ENCODE peak calls at places on chromosomes 5 and 9, in four cellular contexts. N is mesothelial cell of epicardium; E is GM03348; U is activated CD4-positive, CD25-positive, alpha-beta regulatory T cell treated with anti-CD3 and anti-CD28 coated beads, Interleukin-2, amount 50 U/mL, for 72 hours. Z is an unnamed sample.

GRCh38 chr9:116633444-116633843 is 53.7 kb upstream of the TRIM32 start:
- DNase-seq in E (peak; percentile 60), N (no peak), U (no peak), Z (no peak)

GRCh38 chr9:137404971-137405584 is 17.9 kb downstream of the EXD3 start:
- DNase-seq in E (no peak), U (no peak), N (no peak), Z (no peak)

GRCh38 chr5:132055808-132056609 is 4.4 kb upstream of the IL3 start:
- DNase-seq in U (peak; percentile 31), E (no peak), N (peak; percentile 12), Z (no peak)

GRCh38 chr5:21680661-21681060 is 1172.5 kb downstream of the CDH12 start:
- DNase-seq in E (no peak), N (no peak), U (no peak), Z (no peak)

GRCh38 chr5:39755986-39756385 is 331.2 kb upstream of the DAB2 start:
- DNase-seq in E (peak; percentile 64), N (no peak), U (no peak), Z (peak; percentile 94)

GRCh38 chr5:133969654-133970324 is 1.4 kb upstream of the C5orf15 start:
- DNase-seq in N (no peak), E (no peak), U (no peak), Z (no peak)

GRCh38 chr5:88967633-88968585 is 84.9 kb upstream of the MEF2C start:
- DNase-seq in N (no peak), U (no peak), E (no peak), Z (no peak)

GRCh38 chr9:136411358-136411757 is 900 bp downstream of the PMPCA start:
- DNase-seq in E (no peak), N (no peak), U (no peak), Z (no peak)

GRCh38 chr5:17042041-17042440 is 106.0 kb upstream of the MYO10 start:
- DNase-seq in N (no peak), E (peak; percentile 17), U (no peak), Z (no peak)

GRCh38 chr5:160318409-160318808 is 6.0 kb upstream of the CCNJL start:
- DNase-seq in E (no peak), N (no peak), U (no peak), Z (no peak)

GRCh38 chr5:74080157-74080556 is 454.2 kb downstream of the ARHGEF28 start:
- DNase-seq in U (no peak), N (no peak), E (no peak), Z (no peak)

GRCh38 chr5:137126829-137127228 is 372.3 kb downstream of the SPOCK1 start:
- DNase-seq in E (no peak), U (no peak), N (no peak), Z (no peak)

GRCh38 chr9:126521976-126522590 is 91.6 kb upstream of the LMX1B start:
- DNase-seq in N (no peak), E (no peak), U (no peak), Z (no peak)